ENCODE peak calls at places on chromosome 6, in seven cellular contexts. V, A, M, I, W, H and J are unnamed samples.

GRCh38 chr6:55405474-55406220 is 78.4 kb downstream of the GFRAL start:
- DNase-seq in V (no peak), A (no peak), M (no peak), I (no peak), W (no peak), H (no peak), J (peak; percentile 61)

GRCh38 chr6:158067436-158068015 is 85.9 kb downstream of the SYNJ2 start:
- DNase-seq in V (no peak), A (peak; percentile 82), M (no peak), I (no peak), W (no peak), H (no peak), J (peak; percentile 33)

GRCh38 chr6:109455161-109455501 is 441 bp downstream of the MICAL1 start:
- DNase-seq in V (no peak), A (no peak), M (no peak), I (peak; percentile 15), W (no peak), H (peak; percentile 41), J (no peak)

GRCh38 chr6:24720131-24720603 is 1.2 kb upstream of the C6orf62 start:
- DNase-seq in V (no peak), A (peak; percentile 62), M (peak; percentile 69), I (peak; percentile 23), W (peak; percentile 66), H (peak; percentile 68), J (peak; percentile 50)

GRCh38 chr6:35341557-35341956 is 801 bp upstream of the PPARD start:
- DNase-seq in V (no peak), A (no peak), M (no peak), I (peak; percentile 19), W (no peak), H (no peak), J (no peak)

GRCh38 chr6:148524976-148525375 is 182.3 kb downstream of the SASH1 start:
- DNase-seq in V (peak; percentile 81), A (peak; percentile 93), M (no peak), I (no peak), W (peak; percentile 91), H (no peak), J (no peak)

GRCh38 chr6:82362868-82363267 is 749 bp upstream of the TPBG start:
- DNase-seq in V (peak; percentile 89), A (no peak), M (no peak), I (no peak), W (peak; percentile 78), H (no peak), J (no peak)

GRCh38 chr6:162371133-162371532 is 356.4 kb downstream of the PRKN start:
- DNase-seq in V (no peak), A (no peak), M (no peak), I (no peak), W (no peak), H (no peak), J (no peak)

GRCh38 chr6:4788482-4788881 is 12.3 kb downstream of the CDYL start:
- DNase-seq in V (no peak), A (no peak), M (no peak), I (no peak), W (no peak), H (no peak), J (no peak)

GRCh38 chr6:88565409-88565811 is 398.0 kb downstream of the RNGTT start:
- DNase-seq in V (no peak), A (no peak), M (no peak), I (no peak), W (no peak), H (no peak), J (no peak)

GRCh38 chr6:11613858-11614257 is 76.3 kb downstream of the TMEM170B start:
- DNase-seq in V (peak; percentile 86), A (peak; percentile 93), M (no peak), I (no peak), W (peak; percentile 93), H (no peak), J (no peak)

GRCh38 chr6:150698421-150698820 is 98.7 kb downstream of the PLEKHG1 start:
- DNase-seq in V (no peak), A (no peak), M (no peak), I (no peak), W (no peak), H (no peak), J (no peak)

GRCh38 chr6:107360476-107360875 is 98.9 kb downstream of the PDSS2 start:
- DNase-seq in V (no peak), A (peak; percentile 18), M (no peak), I (no peak), W (peak; percentile 64), H (no peak), J (no peak)

GRCh38 chr6:24458937-24459336 is 30.4 kb downstream of the GPLD1 start:
- DNase-seq in V (no peak), A (no peak), M (no peak), I (no peak), W (no peak), H (no peak), J (no peak)

GRCh38 chr6:57267586-57268293 is 45.6 kb upstream of the RAB23 start:
- DNase-seq in V (peak; percentile 98), A (peak; percentile 99), M (peak; percentile 8), I (peak; percentile 72), W (peak; percentile 100), H (no peak), J (peak; percentile 47)